ENCODE peak calls at places on chromosome 20, in four cellular contexts. T, F, O and D are unnamed samples.

GRCh38 chr20:48709744-48710143 is 118.1 kb downstream of the PREX1 start:
- DNase-seq in T (no peak), F (no peak), O (no peak), D (no peak)

GRCh38 chr20:48015943-48016723 is 230.9 kb upstream of the SULF2 start:
- DNase-seq in T (no peak), F (peak; percentile 82), O (no peak), D (no peak)

GRCh38 chr20:33970229-33970628 is 23.5 kb upstream of the RALY start:
- DNase-seq in T (no peak), F (no peak), O (no peak), D (no peak)

GRCh38 chr20:49484180-49485140 is 2.0 kb upstream of the KCNB1 start:
- DNase-seq in T (peak; percentile 57), F (peak; percentile 61), O (peak; percentile 94), D (peak; percentile 87)

GRCh38 chr20:8990770-8991169 is 78.1 kb upstream of the PLCB4 start:
- DNase-seq in T (no peak), F (no peak), O (no peak), D (no peak)

GRCh38 chr20:46757135-46757534 is 47.7 kb downstream of the SLC2A10 start:
- DNase-seq in T (no peak), F (no peak), O (no peak), D (no peak)

GRCh38 chr20:58790440-58790839 is 60.3 kb downstream of the GNAS-AS1 start:
- DNase-seq in T (no peak), F (no peak), O (no peak), D (no peak)

GRCh38 chr20:38599410-38599882 is 2.2 kb upstream of the ARHGAP40 start:
- DNase-seq in T (no peak), F (no peak), O (peak; percentile 79), D (no peak)

GRCh38 chr20:33415948-33416347 is 14.6 kb upstream of the CDK5RAP1 start:
- DNase-seq in T (peak; percentile 9), F (peak; percentile 35), O (peak; percentile 60), D (peak; percentile 71)

GRCh38 chr20:21714297-21715192 is 9.1 kb downstream of the PAX1 start:
- DNase-seq in T (no peak), F (no peak), O (peak; percentile 60), D (peak; percentile 66)

GRCh38 chr20:9036593-9036992 is 32.3 kb upstream of the PLCB4 start:
- DNase-seq in T (no peak), F (no peak), O (no peak), D (no peak)

GRCh38 chr20:45082468-45082867 is 18.5 kb downstream of the KCNS1 start:
- DNase-seq in T (no peak), F (no peak), O (no peak), D (no peak)

GRCh38 chr20:45083127-45083526 is 17.8 kb downstream of the KCNS1 start:
- DNase-seq in T (no peak), F (no peak), O (no peak), D (no peak)

GRCh38 chr20:45085289-45085688 is 15.6 kb downstream of the KCNS1 start:
- DNase-seq in T (no peak), F (no peak), O (no peak), D (no peak)

GRCh38 chr20:45077559-45077958 is 23.4 kb downstream of the KCNS1 start:
- DNase-seq in T (no peak), F (no peak), O (no peak), D (no peak)

GRCh38 chr20:45080867-45081616 is 19.9 kb downstream of the KCNS1 start:
- DNase-seq in T (no peak), F (peak; percentile 52), O (no peak), D (no peak)
- H3K56ac ChIP-seq in T (no peak overlapping the region), F (no peak overlapping the region), O (no peak overlapping the region), D (no peak overlapping the region)

DNA sequence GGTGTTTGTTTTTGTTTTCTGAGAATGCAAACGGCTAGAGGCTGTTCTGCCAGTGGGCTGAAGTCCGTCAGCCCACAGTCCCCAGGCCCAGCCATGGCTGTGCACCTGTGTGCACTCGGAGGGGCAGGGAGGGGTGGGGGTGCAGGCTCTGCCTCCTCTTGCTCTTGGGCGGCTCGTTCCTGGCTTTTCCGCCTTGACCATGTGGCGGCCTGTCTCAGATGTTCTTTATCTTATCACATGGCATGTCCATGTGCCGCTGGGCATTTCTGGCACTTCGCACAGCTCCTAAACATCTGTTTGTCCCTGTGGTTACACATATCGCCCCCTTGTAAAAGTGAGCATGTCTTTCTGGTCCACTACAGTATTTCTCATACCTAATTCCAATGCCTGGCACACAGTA is 137.0 kb downstream of the CDH4 start:
- DNase-seq in T (no peak), F (no peak), O (no peak), D (no peak)
- H3K56ac ChIP-seq in T (no peak overlapping the region), F (no peak overlapping the region), O (no peak overlapping the region), D (no peak overlapping the region)

GRCh38 chr20:63451821-63452220 is 20.6 kb downstream of the KCNQ2 start:
- DNase-seq in T (no peak), F (no peak), O (no peak), D (no peak)
- H3K56ac ChIP-seq in T (no peak overlapping the region), F (no peak overlapping the region), O (no peak overlapping the region), D (no peak overlapping the region)

DNA sequence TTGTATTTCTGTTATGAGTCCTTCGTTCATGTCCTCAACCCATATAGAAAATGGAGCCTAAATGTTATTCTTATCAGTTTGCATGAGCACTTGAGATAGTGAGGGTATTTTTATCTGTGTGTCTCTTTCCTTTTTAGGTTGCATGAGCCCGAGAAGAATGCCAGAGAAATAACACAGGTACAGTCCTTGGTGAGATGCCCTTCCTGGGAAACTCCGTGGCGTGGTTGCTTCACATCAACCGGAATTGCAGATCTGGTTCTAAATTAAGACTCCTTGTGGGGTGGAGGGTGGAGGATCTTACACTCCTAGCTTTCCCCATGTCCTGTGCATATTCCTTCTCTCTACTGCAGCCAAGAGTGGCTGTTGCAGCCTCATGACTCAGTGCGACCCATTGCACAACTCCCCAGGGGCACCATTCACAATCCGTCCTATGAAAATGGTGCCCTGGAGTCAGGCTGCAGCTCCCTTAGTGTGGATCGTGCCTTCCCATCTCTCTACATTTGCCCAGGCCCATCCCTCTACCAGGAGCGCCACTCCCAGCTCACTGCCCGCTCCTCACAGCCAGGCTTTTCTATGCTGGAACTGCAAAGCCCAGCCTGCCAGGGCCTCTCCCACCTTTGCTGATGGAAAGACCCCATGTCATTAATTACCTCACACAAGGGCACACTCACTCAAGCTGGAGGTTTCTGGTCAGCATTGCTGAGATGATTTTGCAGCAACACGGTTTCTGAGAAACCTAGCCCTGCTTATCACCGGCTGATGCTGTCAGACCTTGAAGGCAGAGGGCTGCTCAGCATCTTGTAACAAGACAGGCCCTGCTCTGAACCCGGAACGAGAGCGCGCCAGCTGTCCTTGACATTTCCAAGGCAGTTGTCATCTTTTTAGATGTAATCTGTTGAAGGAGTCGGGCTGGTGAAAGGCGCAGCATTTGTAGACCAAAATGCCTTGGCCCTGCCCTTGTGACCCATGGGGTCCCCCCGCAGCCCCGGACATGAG is 39.7 kb downstream of the SIRPA start:
- DNase-seq in T (no peak), F (peak; percentile 78), O (no peak), D (no peak)
- H3K56ac ChIP-seq in T (no peak overlapping the region), F (no peak overlapping the region), O (no peak overlapping the region), D (no peak overlapping the region)